ENCODE peak calls at places on chromosomes 16 and 17, in eight cellular contexts. One of them, this sample, is unnamed.

GRCh38 chr16:12061336-12062055 is 85.0 kb downstream of the SNX29 start:
- DNase-seq in BE2C: no peak
- DNase-seq in ovary: no peak
- DNase-seq in ascending aorta: no peak
- DNase-seq in GM23338: no peak
- DNase-seq in CD8-positive, alpha-beta memory T cell: no peak
- DNase-seq in left lung: no peak
- DNase-seq in MM.1S: no peak
- DNase-seq in this sample: no peak

GRCh38 chr16:85607331-85607765 is 5.8 kb upstream of the GSE1 start:
- DNase-seq in BE2C: peak
- DNase-seq in ovary: no peak
- DNase-seq in ascending aorta: no peak
- DNase-seq in GM23338: peak
- DNase-seq in CD8-positive, alpha-beta memory T cell: no peak
- DNase-seq in left lung: no peak
- DNase-seq in MM.1S: no peak
- DNase-seq in this sample: no peak

GRCh38 chr17:80036715-80037477 is 454 bp downstream of the CCDC40 start:
- DNase-seq in BE2C: peak
- DNase-seq in ovary: no peak
- DNase-seq in ascending aorta: peak
- DNase-seq in GM23338: peak
- DNase-seq in CD8-positive, alpha-beta memory T cell: no peak
- DNase-seq in left lung: no peak
- DNase-seq in MM.1S: no peak
- DNase-seq in this sample: no peak

GRCh38 chr17:65404761-65405160 is 156.7 kb downstream of the AXIN2 start:
- DNase-seq in BE2C: no peak
- DNase-seq in ovary: no peak
- DNase-seq in ascending aorta: no peak
- DNase-seq in GM23338: no peak
- DNase-seq in CD8-positive, alpha-beta memory T cell: no peak
- DNase-seq in left lung: no peak
- DNase-seq in MM.1S: no peak
- DNase-seq in this sample: no peak

GRCh38 chr16:2090819-2091721 is 43.3 kb downstream of the TSC2 start:
- DNase-seq in BE2C: no peak
- DNase-seq in ovary: peak
- DNase-seq in ascending aorta: no peak
- DNase-seq in GM23338: peak
- DNase-seq in CD8-positive, alpha-beta memory T cell: peak
- DNase-seq in left lung: peak
- DNase-seq in MM.1S: no peak
- DNase-seq in this sample: no peak

GRCh38 chr16:65180986-65181710 is 59.3 kb upstream of the CDH11 start:
- DNase-seq in BE2C: no peak
- DNase-seq in ovary: no peak
- DNase-seq in ascending aorta: no peak
- DNase-seq in GM23338: no peak
- DNase-seq in CD8-positive, alpha-beta memory T cell: no peak
- DNase-seq in left lung: no peak
- DNase-seq in MM.1S: no peak
- DNase-seq in this sample: no peak

GRCh38 chr16:48123104-48123788 is 32.5 kb downstream of the ABCC12 start:
- DNase-seq in BE2C: no peak
- DNase-seq in ovary: no peak
- DNase-seq in ascending aorta: no peak
- DNase-seq in GM23338: no peak
- DNase-seq in CD8-positive, alpha-beta memory T cell: no peak
- DNase-seq in left lung: no peak
- DNase-seq in MM.1S: no peak
- DNase-seq in this sample: no peak

GRCh38 chr16:17403156-17403809 is 67.5 kb downstream of the XYLT1 start:
- DNase-seq in BE2C: no peak
- DNase-seq in ovary: no peak
- DNase-seq in ascending aorta: no peak
- DNase-seq in GM23338: no peak
- DNase-seq in CD8-positive, alpha-beta memory T cell: no peak
- DNase-seq in left lung: no peak
- DNase-seq in MM.1S: no peak
- DNase-seq in this sample: no peak

GRCh38 chr17:59641799-59642484 is 22.2 kb downstream of the CLTC start:
- DNase-seq in BE2C: no peak
- DNase-seq in ovary: no peak
- DNase-seq in ascending aorta: no peak
- DNase-seq in GM23338: no peak
- DNase-seq in CD8-positive, alpha-beta memory T cell: peak
- DNase-seq in left lung: no peak
- DNase-seq in MM.1S: peak
- DNase-seq in this sample: no peak

GRCh38 chr16:11312718-11313492 is 31.8 kb upstream of the PRM1 start:
- DNase-seq in BE2C: no peak
- DNase-seq in ovary: peak
- DNase-seq in ascending aorta: no peak
- DNase-seq in GM23338: peak
- DNase-seq in CD8-positive, alpha-beta memory T cell: peak
- DNase-seq in left lung: no peak
- DNase-seq in MM.1S: peak
- DNase-seq in this sample: no peak

GRCh38 chr17:35890774-35891155 is 10.6 kb upstream of the CCL5 start:
- DNase-seq in BE2C: no peak
- DNase-seq in ovary: no peak
- DNase-seq in ascending aorta: peak
- DNase-seq in GM23338: peak
- DNase-seq in CD8-positive, alpha-beta memory T cell: peak
- DNase-seq in left lung: no peak
- DNase-seq in MM.1S: no peak
- DNase-seq in this sample: no peak

GRCh38 chr16:55873122-55873521 is 2.1 kb downstream of the CES5A start:
- DNase-seq in BE2C: no peak
- DNase-seq in ovary: no peak
- DNase-seq in ascending aorta: no peak
- DNase-seq in GM23338: no peak
- DNase-seq in CD8-positive, alpha-beta memory T cell: no peak
- DNase-seq in left lung: no peak
- DNase-seq in MM.1S: no peak
- DNase-seq in this sample: no peak

GRCh38 chr16:67555795-67556212 is 6.5 kb upstream of the CTCF start:
- DNase-seq in BE2C: no peak
- DNase-seq in ovary: no peak
- DNase-seq in ascending aorta: no peak
- DNase-seq in GM23338: no peak
- DNase-seq in CD8-positive, alpha-beta memory T cell: peak
- DNase-seq in left lung: no peak
- DNase-seq in MM.1S: no peak
- DNase-seq in this sample: no peak

GRCh38 chr17:42920106-42920900 is 19.7 kb downstream of the G6PC1 start:
- DNase-seq in BE2C: no peak
- DNase-seq in ovary: no peak
- DNase-seq in ascending aorta: no peak
- DNase-seq in GM23338: no peak
- DNase-seq in CD8-positive, alpha-beta memory T cell: no peak
- DNase-seq in left lung: no peak
- DNase-seq in MM.1S: peak
- DNase-seq in this sample: no peak

GRCh38 chr16:82156761-82157654 is 13.0 kb downstream of the MPHOSPH6 start:
- DNase-seq in BE2C: no peak
- DNase-seq in ovary: no peak
- DNase-seq in ascending aorta: no peak
- DNase-seq in GM23338: no peak
- DNase-seq in CD8-positive, alpha-beta memory T cell: no peak
- DNase-seq in left lung: no peak
- DNase-seq in MM.1S: no peak
- DNase-seq in this sample: no peak

DNA sequence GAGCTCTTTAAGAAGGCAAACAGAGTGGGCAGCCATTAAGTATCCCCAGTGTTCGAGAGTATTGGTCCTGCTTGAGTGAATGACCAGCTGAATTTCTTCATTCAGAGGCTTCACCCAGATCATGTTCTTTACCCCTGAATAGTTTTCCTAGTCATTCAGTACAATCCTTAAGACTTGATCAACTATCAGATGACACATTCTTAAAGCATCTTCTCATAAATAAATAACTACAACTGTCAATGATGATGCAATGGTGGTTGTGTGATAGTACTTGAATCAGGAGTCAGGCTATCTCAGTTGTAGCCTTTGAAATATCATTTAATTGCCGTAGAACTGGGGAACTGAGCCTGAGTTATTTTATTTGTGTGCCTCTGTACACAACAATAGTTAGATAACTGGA is 416.8 kb upstream of the CCL2 start:
- DNase-seq in BE2C: no peak
- DNase-seq in ovary: no peak
- DNase-seq in ascending aorta: no peak
- DNase-seq in GM23338: no peak
- DNase-seq in CD8-positive, alpha-beta memory T cell: no peak
- DNase-seq in left lung: no peak
- DNase-seq in MM.1S: no peak
- DNase-seq in this sample: no peak
- H3K4me3 ChIP-seq in BE2C: no peak
- H3K4me3 ChIP-seq in ovary: no peak
- H3K4me3 ChIP-seq in ascending aorta: no peak
- H3K4me3 ChIP-seq in GM23338: no peak
- H3K4me3 ChIP-seq in CD8-positive, alpha-beta memory T cell: no peak
- H3K4me3 ChIP-seq in left lung: no peak
- H3K4me3 ChIP-seq in MM.1S: no peak
- H3K4me3 ChIP-seq in this sample: no peak

GRCh38 chr16:88855736-88856121 is 1.0 kb downstream of the GALNS start:
- DNase-seq in BE2C: no peak
- DNase-seq in ovary: peak
- DNase-seq in ascending aorta: no peak
- DNase-seq in GM23338: no peak
- DNase-seq in CD8-positive, alpha-beta memory T cell: no peak
- DNase-seq in left lung: no peak
- DNase-seq in MM.1S: no peak
- DNase-seq in this sample: no peak
- H3K4me3 ChIP-seq in BE2C: peak
- H3K4me3 ChIP-seq in ovary: peak
- H3K4me3 ChIP-seq in ascending aorta: peak
- H3K4me3 ChIP-seq in GM23338: peak
- H3K4me3 ChIP-seq in CD8-positive, alpha-beta memory T cell: no peak
- H3K4me3 ChIP-seq in left lung: peak
- H3K4me3 ChIP-seq in MM.1S: no peak
- H3K4me3 ChIP-seq in this sample: peak

GRCh38 chr16:79770244-79771064 is 169.9 kb upstream of the MAF start:
- DNase-seq in BE2C: peak
- DNase-seq in ovary: peak
- DNase-seq in ascending aorta: peak
- DNase-seq in GM23338: peak
- DNase-seq in CD8-positive, alpha-beta memory T cell: peak
- DNase-seq in left lung: peak
- DNase-seq in MM.1S: peak
- DNase-seq in this sample: peak
- H3K4me3 ChIP-seq in BE2C: peak
- H3K4me3 ChIP-seq in ovary: peak
- H3K4me3 ChIP-seq in ascending aorta: peak
- H3K4me3 ChIP-seq in GM23338: peak
- H3K4me3 ChIP-seq in CD8-positive, alpha-beta memory T cell: peak
- H3K4me3 ChIP-seq in left lung: peak
- H3K4me3 ChIP-seq in MM.1S: peak
- H3K4me3 ChIP-seq in this sample: peak

DNA sequence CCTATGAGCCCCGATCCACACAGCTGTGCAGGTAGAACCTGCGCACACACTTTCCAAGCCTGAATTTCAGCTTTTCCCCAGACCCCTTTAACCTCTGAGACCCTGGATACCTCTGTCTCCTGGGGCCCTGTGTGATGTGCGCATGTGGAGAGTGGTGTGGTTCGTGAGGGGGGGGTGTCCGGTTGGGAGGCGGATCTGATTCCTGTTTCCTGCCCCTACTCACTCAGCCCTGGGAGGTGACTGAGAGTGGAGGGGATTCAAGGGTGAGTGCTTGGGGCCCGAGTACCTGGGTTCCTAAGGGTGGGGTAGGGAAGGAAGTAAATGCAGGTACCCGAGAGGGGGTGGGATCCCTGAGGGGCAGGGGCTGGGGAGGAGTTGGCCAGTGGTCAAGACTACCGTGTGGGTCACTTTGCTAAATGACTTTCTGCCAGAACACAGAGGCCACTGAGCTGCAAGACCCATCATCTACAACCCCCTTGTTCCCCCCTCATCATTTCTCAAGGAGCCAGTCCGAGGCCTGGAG is 621 bp downstream of the ARHGEF15 start:
- DNase-seq in BE2C: no peak
- DNase-seq in ovary: no peak
- DNase-seq in ascending aorta: no peak
- DNase-seq in GM23338: no peak
- DNase-seq in CD8-positive, alpha-beta memory T cell: no peak
- DNase-seq in left lung: no peak
- DNase-seq in MM.1S: no peak
- DNase-seq in this sample: no peak
- H3K4me3 ChIP-seq in BE2C: no peak
- H3K4me3 ChIP-seq in ovary: no peak
- H3K4me3 ChIP-seq in ascending aorta: no peak
- H3K4me3 ChIP-seq in GM23338: no peak
- H3K4me3 ChIP-seq in CD8-positive, alpha-beta memory T cell: no peak
- H3K4me3 ChIP-seq in left lung: peak
- H3K4me3 ChIP-seq in MM.1S: no peak
- H3K4me3 ChIP-seq in this sample: peak

This sample was measured in tibial artery.